ENCODE peak calls at places on chromosome 21, in eight cellular contexts. H is NCI-H69; A is M059J; E is neural progenitor cell; J is RWPE1; Z is NCI-H2171 treated with DMSO at 0.1 percent for 48 hours; C is activated B cell treated with CpG ODN at 0.5 μM for 24 hours; I is activated naive CD8-positive, alpha-beta T cell treated with anti-CD3 and anti-CD28 coated beads, Interleukin-2, amount 50 U/mL, for 24 hours. S is an unnamed sample.

GRCh38 chr21:28447453-28447852 is 545.2 kb downstream of the LTN1 start:
- DNase-seq in J (no peak), E (no peak), A (no peak), Z (no peak), C (no peak), H (no peak), I (no peak), S (no peak)

GRCh38 chr21:46423546-46424061 is 35.1 kb upstream of the DIP2A start:
- DNase-seq in Z (no peak), E (peak; percentile 38), H (peak; percentile 24), J (no peak), I (no peak), A (no peak), C (no peak), S (no peak)

GRCh38 chr21:36613554-36613953 is 85.4 kb upstream of the SIM2 start:
- DNase-seq in C (no peak), H (no peak), E (no peak), J (no peak), Z (no peak), A (no peak), I (no peak), S (no peak)

GRCh38 chr21:34668803-34669148 is at the start of gene CLIC6:
- DNase-seq in C (no peak), E (peak; percentile 57), I (no peak), Z (no peak), H (no peak), A (peak; percentile 26), J (no peak), S (no peak)

GRCh38 chr21:45226540-45227326 is 61.0 kb downstream of the POFUT2 start:
- DNase-seq in Z (no peak), E (no peak), I (no peak), A (peak; percentile 36), C (no peak), J (no peak), H (peak; percentile 66), S (no peak)

GRCh38 chr21:41799763-41800162 is 32.9 kb upstream of the RIPK4 start:
- DNase-seq in H (no peak), J (no peak), I (no peak), A (no peak), E (no peak), Z (no peak), C (no peak), S (no peak)

GRCh38 chr21:33751120-33751519 is 108.8 kb downstream of the ITSN1 start:
- DNase-seq in C (no peak), J (no peak), H (no peak), A (no peak), E (no peak), Z (no peak), I (no peak), S (no peak)

GRCh38 chr21:27813750-27814149 is 846.9 kb upstream of the ADAMTS5 start:
- DNase-seq in Z (no peak), E (peak; percentile 2), J (no peak), C (no peak), A (no peak), I (no peak), H (no peak), S (no peak)

GRCh38 chr21:16541366-16541765 is 811.6 kb downstream of the USP25 start:
- DNase-seq in E (no peak), C (no peak), J (no peak), I (no peak), A (peak; percentile 65), Z (no peak), H (no peak), S (no peak)

GRCh38 chr21:24045775-24046215 is 1561.5 kb downstream of the MRPL39 start:
- DNase-seq in J (peak; percentile 2), C (no peak), A (peak; percentile 26), H (peak; percentile 89), I (peak; percentile 26), Z (no peak), E (peak; percentile 1), S (no peak)

GRCh38 chr21:46054031-46054430 is 43.9 kb upstream of the COL6A2 start:
- DNase-seq in H (no peak), Z (no peak), J (no peak), E (no peak), C (no peak), A (no peak), I (no peak), S (no peak)

GRCh38 chr21:31908106-31909031 is 35.5 kb downstream of the HUNK start:
- DNase-seq in C (no peak), I (no peak), A (peak; percentile 21), H (peak; percentile 45), J (peak; percentile 13), Z (no peak), E (peak; percentile 24), S (no peak)

GRCh38 chr21:44924611-44925010 is 3.9 kb upstream of the ITGB2 start:
- DNase-seq in I (no peak), H (no peak), C (no peak), J (no peak), Z (no peak), E (no peak), A (no peak), S (no peak)

GRCh38 chr21:36628096-36628495 is 70.8 kb upstream of the SIM2 start:
- DNase-seq in J (no peak), Z (no peak), E (no peak), A (no peak), I (no peak), C (no peak), H (no peak), S (no peak)

GRCh38 chr21:44869860-44870747 is 3.4 kb downstream of the PTTG1IP start:
- DNase-seq in Z (no peak), A (peak; percentile 100), E (peak; percentile 40), J (peak; percentile 80), H (no peak), C (no peak), I (no peak), S (no peak)

GRCh38 chr21:37266515-37267221 is 466 bp downstream of the VPS26C start:
- DNase-seq in J (peak; percentile 33), I (no peak), Z (peak; percentile 88), E (peak; percentile 75), A (peak; percentile 66), H (peak; percentile 95), C (no peak), S (peak; percentile 51)

GRCh38 chr21:41916888-41917433 is 36.9 kb downstream of the C2CD2 start:
- DNase-seq in I (no peak), J (no peak), Z (no peak), E (no peak), H (no peak), A (no peak), C (no peak), S (no peak)

GRCh38 chr21:39344848-39345247 is 4.0 kb downstream of the HMGN1 start:
- DNase-seq in I (no peak), C (no peak), Z (no peak), H (no peak), J (no peak), E (no peak), A (no peak), S (no peak)

GRCh38 chr21:35332841-35333426 is 283.8 kb upstream of the RUNX1 start:
- DNase-seq in A (no peak), C (no peak), J (no peak), I (no peak), Z (no peak), E (no peak), H (no peak), S (no peak)

GRCh38 chr21:32412162-32412997 is at the start of gene EVA1C:
- DNase-seq in J (peak; percentile 57), E (peak; percentile 63), I (peak; percentile 74), H (peak; percentile 83), Z (peak; percentile 64), A (peak; percentile 60), C (peak; percentile 17), S (no peak)

GRCh38 chr21:32131164-32131563 is 147.7 kb downstream of the MIS18A start:
- DNase-seq in J (no peak), I (no peak), H (no peak), Z (no peak), E (no peak), A (no peak), C (no peak), S (no peak)

GRCh38 chr21:25518491-25518911 is 88.8 kb downstream of the MRPL39 start:
- DNase-seq in J (no peak), C (no peak), I (no peak), Z (no peak), A (peak; percentile 50), E (peak; percentile 5), H (no peak), S (no peak)

GRCh38 chr21:33931799-33932390 is 16.3 kb upstream of the ATP5PO start:
- DNase-seq in H (no peak), I (peak; percentile 23), Z (no peak), C (no peak), J (no peak), A (no peak), E (no peak), S (no peak)

GRCh38 chr21:38721983-38722382 is 83.7 kb upstream of the ETS2 start:
- DNase-seq in C (no peak), E (no peak), I (no peak), J (no peak), A (peak; percentile 64), H (no peak), Z (no peak), S (no peak)